ENCODE peak calls at places on chromosome 16, in nine cellular contexts. One of them, this sample, is unnamed.
A peak's percentile ranks its signal among the peaks of the same experiment; 100 is the strongest.

GRCh38 chr16:51524555-51525373 is 373.7 kb upstream of the SALL1 start:
- DNase-seq in tibial nerve: no peak
- DNase-seq in dorsolateral prefrontal cortex: peak; percentile 47
- DNase-seq in body of pancreas: peak; percentile 33
- DNase-seq in cardiac muscle cell: no peak
- DNase-seq in AG10803: peak; percentile 82
- DNase-seq in uterus: no peak
- DNase-seq in A549: peak; percentile 26
- DNase-seq in K562: no peak
- DNase-seq in this sample: no peak

GRCh38 chr16:12178251-12178990 is 201.9 kb downstream of the SNX29 start:
- DNase-seq in tibial nerve: no peak
- DNase-seq in dorsolateral prefrontal cortex: peak; percentile 63
- DNase-seq in body of pancreas: peak; percentile 35
- DNase-seq in cardiac muscle cell: no peak
- DNase-seq in AG10803: peak; percentile 91
- DNase-seq in uterus: peak; percentile 70
- DNase-seq in A549: no peak
- DNase-seq in K562: no peak
- DNase-seq in this sample: no peak

GRCh38 chr16:84141143-84141670 is 3.8 kb downstream of the HSDL1 start:
- DNase-seq in tibial nerve: no peak
- DNase-seq in dorsolateral prefrontal cortex: no peak
- DNase-seq in body of pancreas: no peak
- DNase-seq in cardiac muscle cell: no peak
- DNase-seq in AG10803: no peak
- DNase-seq in uterus: no peak
- DNase-seq in A549: peak; percentile 38
- DNase-seq in K562: no peak
- DNase-seq in this sample: no peak

GRCh38 chr16:73280366-73280765 is 232.4 kb upstream of the ZFHX3 start:
- DNase-seq in tibial nerve: no peak
- DNase-seq in dorsolateral prefrontal cortex: no peak
- DNase-seq in body of pancreas: no peak
- DNase-seq in cardiac muscle cell: no peak
- DNase-seq in AG10803: no peak
- DNase-seq in uterus: no peak
- DNase-seq in A549: no peak
- DNase-seq in K562: no peak
- DNase-seq in this sample: no peak

GRCh38 chr16:15775209-15775608 is 81.6 kb downstream of the MYH11 start:
- DNase-seq in tibial nerve: no peak
- DNase-seq in dorsolateral prefrontal cortex: no peak
- DNase-seq in body of pancreas: no peak
- DNase-seq in cardiac muscle cell: no peak
- DNase-seq in AG10803: no peak
- DNase-seq in uterus: no peak
- DNase-seq in A549: peak; percentile 22
- DNase-seq in K562: no peak
- DNase-seq in this sample: no peak

GRCh38 chr16:85061566-85061965 is 34.0 kb downstream of the KIAA0513 start:
- DNase-seq in tibial nerve: no peak
- DNase-seq in dorsolateral prefrontal cortex: peak; percentile 43
- DNase-seq in body of pancreas: no peak
- DNase-seq in cardiac muscle cell: no peak
- DNase-seq in AG10803: no peak
- DNase-seq in uterus: no peak
- DNase-seq in A549: no peak
- DNase-seq in K562: no peak
- DNase-seq in this sample: no peak

GRCh38 chr16:86929149-86929871 is 351.0 kb downstream of the FOXL1 start:
- DNase-seq in tibial nerve: no peak
- DNase-seq in dorsolateral prefrontal cortex: no peak
- DNase-seq in body of pancreas: no peak
- DNase-seq in cardiac muscle cell: peak; percentile 20
- DNase-seq in AG10803: peak; percentile 69
- DNase-seq in uterus: no peak
- DNase-seq in A549: no peak
- DNase-seq in K562: peak; percentile 60
- DNase-seq in this sample: peak; percentile 66

GRCh38 chr16:89193021-89193575 is 7.2 kb downstream of the SLC22A31 start:
- DNase-seq in tibial nerve: no peak
- DNase-seq in dorsolateral prefrontal cortex: no peak
- DNase-seq in body of pancreas: peak; percentile 19
- DNase-seq in cardiac muscle cell: peak; percentile 74
- DNase-seq in AG10803: peak; percentile 93
- DNase-seq in uterus: no peak
- DNase-seq in A549: no peak
- DNase-seq in K562: peak; percentile 96
- DNase-seq in this sample: no peak

DNA sequence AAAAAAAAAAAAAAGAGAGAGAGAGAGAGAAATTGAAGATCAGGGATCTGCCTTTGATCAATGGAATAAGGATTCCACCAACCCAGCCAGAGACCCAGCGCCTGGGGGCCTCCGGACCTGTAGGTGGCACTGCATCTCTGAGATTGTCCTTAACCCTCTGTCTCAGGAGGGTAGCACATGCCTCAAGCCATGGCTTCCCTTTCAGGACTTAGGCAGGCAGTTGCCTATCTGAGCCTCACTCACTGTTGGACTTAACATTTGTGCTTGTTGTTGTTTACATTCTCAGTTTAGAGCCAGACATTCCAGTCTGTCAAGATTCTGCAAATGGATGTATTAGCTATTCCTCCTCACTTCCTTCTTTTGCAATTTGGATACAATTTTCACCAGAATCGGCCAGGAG is 5.1 kb upstream of the SCNN1B start:
- DNase-seq in tibial nerve: no peak
- DNase-seq in dorsolateral prefrontal cortex: no peak
- DNase-seq in body of pancreas: peak; percentile 41
- DNase-seq in cardiac muscle cell: no peak
- DNase-seq in AG10803: no peak
- DNase-seq in uterus: no peak
- DNase-seq in A549: peak; percentile 43
- DNase-seq in K562: peak; percentile 55
- DNase-seq in this sample: no peak
- TF ChIP-seq CTCF in tibial nerve: no peak
- TF ChIP-seq CTCF in dorsolateral prefrontal cortex: no peak
- TF ChIP-seq CTCF in body of pancreas: peak; percentile 31
- TF ChIP-seq CTCF in cardiac muscle cell: no peak
- TF ChIP-seq CTCF in AG10803: no peak
- TF ChIP-seq CTCF in uterus: no peak
- TF ChIP-seq CTCF in A549: no peak
- TF ChIP-seq CTCF in K562: peak; percentile 44
- TF ChIP-seq CTCF in this sample: no peak

DNA sequence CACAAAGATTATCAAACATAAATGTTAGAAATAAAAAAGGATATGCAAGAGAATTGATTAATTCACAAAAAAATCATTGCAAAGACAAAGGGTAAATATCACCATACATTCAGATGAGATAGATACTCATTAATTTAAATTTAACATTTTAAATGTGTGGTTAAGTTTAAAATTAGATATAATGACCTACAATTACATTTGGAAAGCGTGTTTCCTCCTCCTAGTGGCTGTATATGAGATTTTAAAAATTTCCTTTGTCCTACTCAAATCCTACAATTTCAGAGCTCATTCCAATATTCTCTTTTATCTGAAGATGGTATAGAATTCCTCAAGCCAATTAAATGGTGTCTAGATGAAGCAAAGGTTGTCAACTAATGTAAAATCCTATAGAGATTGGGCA is 169.2 kb upstream of the CDH8 start:
- DNase-seq in tibial nerve: no peak
- DNase-seq in dorsolateral prefrontal cortex: no peak
- DNase-seq in body of pancreas: no peak
- DNase-seq in cardiac muscle cell: no peak
- DNase-seq in AG10803: no peak
- DNase-seq in uterus: no peak
- DNase-seq in A549: no peak
- DNase-seq in K562: no peak
- DNase-seq in this sample: no peak
- TF ChIP-seq CTCF in tibial nerve: no peak
- TF ChIP-seq CTCF in dorsolateral prefrontal cortex: peak; percentile 16
- TF ChIP-seq CTCF in body of pancreas: no peak
- TF ChIP-seq CTCF in cardiac muscle cell: no peak
- TF ChIP-seq CTCF in AG10803: no peak
- TF ChIP-seq CTCF in uterus: no peak
- TF ChIP-seq CTCF in A549: no peak
- TF ChIP-seq CTCF in K562: no peak
- TF ChIP-seq CTCF in this sample: peak; percentile 53

GRCh38 chr16:30557397-30557949 is 701 bp downstream of the ZNF764 start:
- DNase-seq in tibial nerve: no peak
- DNase-seq in dorsolateral prefrontal cortex: no peak
- DNase-seq in body of pancreas: no peak
- DNase-seq in cardiac muscle cell: no peak
- DNase-seq in AG10803: no peak
- DNase-seq in uterus: peak; percentile 40
- DNase-seq in A549: no peak
- DNase-seq in K562: no peak
- DNase-seq in this sample: peak; percentile 17

GRCh38 chr16:30555848-30556473 is 2.2 kb downstream of the ZNF764 start:
- DNase-seq in tibial nerve: no peak
- DNase-seq in dorsolateral prefrontal cortex: no peak
- DNase-seq in body of pancreas: no peak
- DNase-seq in cardiac muscle cell: no peak
- DNase-seq in AG10803: no peak
- DNase-seq in uterus: no peak
- DNase-seq in A549: no peak
- DNase-seq in K562: no peak
- DNase-seq in this sample: no peak

GRCh38 chr16:30558789-30559377 is 709 bp upstream of the ZNF764 start:
- DNase-seq in tibial nerve: no peak
- DNase-seq in dorsolateral prefrontal cortex: no peak
- DNase-seq in body of pancreas: no peak
- DNase-seq in cardiac muscle cell: no peak
- DNase-seq in AG10803: no peak
- DNase-seq in uterus: no peak
- DNase-seq in A549: no peak
- DNase-seq in K562: no peak
- DNase-seq in this sample: no peak

GRCh38 chr16:30559690-30560089 is 1.5 kb upstream of the ZNF764 start:
- DNase-seq in tibial nerve: no peak
- DNase-seq in dorsolateral prefrontal cortex: no peak
- DNase-seq in body of pancreas: no peak
- DNase-seq in cardiac muscle cell: no peak
- DNase-seq in AG10803: no peak
- DNase-seq in uterus: no peak
- DNase-seq in A549: no peak
- DNase-seq in K562: no peak
- DNase-seq in this sample: no peak

DNA sequence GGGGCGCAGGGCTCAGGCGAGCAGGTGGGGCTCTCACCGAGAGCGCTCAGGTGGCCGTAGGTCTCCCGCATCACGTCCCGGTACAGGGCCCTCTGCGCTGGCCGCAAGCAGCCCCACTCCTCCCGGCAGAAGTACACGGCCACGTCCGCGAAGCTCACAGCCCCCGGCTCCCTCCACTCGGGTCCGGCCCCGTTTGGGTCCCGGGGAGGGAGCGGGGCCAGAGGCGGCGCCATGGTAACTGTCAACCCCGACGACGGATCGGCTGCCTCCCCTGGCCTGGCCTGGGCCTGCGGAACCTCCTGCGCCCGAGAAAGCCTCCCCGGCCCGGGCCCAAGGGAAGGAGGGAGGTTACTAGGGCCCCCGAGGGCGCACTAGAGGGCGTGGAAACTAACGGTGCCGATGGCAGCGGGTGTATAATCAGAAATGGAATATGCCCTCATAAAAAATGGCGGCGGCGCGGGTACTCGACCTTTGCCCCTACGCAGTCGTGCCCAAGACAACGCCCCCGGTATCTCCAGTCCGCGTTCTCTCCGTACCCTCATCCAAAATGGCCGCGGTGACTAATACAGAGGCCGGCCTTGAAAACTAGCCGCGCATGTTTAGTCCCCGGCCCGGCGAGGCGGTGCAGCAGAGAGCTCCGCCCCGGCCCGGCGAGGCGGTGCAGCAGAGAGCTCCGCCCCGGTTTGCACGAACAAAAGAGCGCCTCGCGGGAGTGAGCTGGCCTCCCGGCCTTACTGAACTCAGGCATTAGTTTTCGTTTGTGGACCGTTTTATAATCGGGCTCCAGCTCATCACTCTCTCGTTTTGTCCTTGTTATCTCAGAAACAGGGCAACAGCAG is at the start of gene ZNF764:
- DNase-seq in tibial nerve: peak; percentile 97
- DNase-seq in dorsolateral prefrontal cortex: peak; percentile 99
- DNase-seq in body of pancreas: peak; percentile 99
- DNase-seq in cardiac muscle cell: peak; percentile 96
- DNase-seq in AG10803: peak; percentile 97
- DNase-seq in uterus: peak; percentile 98
- DNase-seq in A549: peak; percentile 96
- DNase-seq in K562: peak; percentile 84
- DNase-seq in this sample: peak; percentile 92
- TF ChIP-seq CTCF in tibial nerve: peak; percentile 9
- TF ChIP-seq CTCF in dorsolateral prefrontal cortex: peak; percentile 32
- TF ChIP-seq CTCF in body of pancreas: peak; percentile 31
- TF ChIP-seq CTCF in cardiac muscle cell: no peak
- TF ChIP-seq CTCF in AG10803: no peak
- TF ChIP-seq CTCF in uterus: no peak
- TF ChIP-seq CTCF in A549: no peak
- TF ChIP-seq CTCF in K562: no peak
- TF ChIP-seq CTCF in this sample: no peak

GRCh38 chr16:49698931-49699715 is 156.8 kb downstream of the ZNF423 start:
- DNase-seq in tibial nerve: peak; percentile 61
- DNase-seq in dorsolateral prefrontal cortex: no peak
- DNase-seq in body of pancreas: no peak
- DNase-seq in cardiac muscle cell: no peak
- DNase-seq in AG10803: no peak
- DNase-seq in uterus: peak; percentile 66
- DNase-seq in A549: no peak
- DNase-seq in K562: no peak
- DNase-seq in this sample: no peak

GRCh38 chr16:49700222-49700927 is 155.5 kb downstream of the ZNF423 start:
- DNase-seq in tibial nerve: no peak
- DNase-seq in dorsolateral prefrontal cortex: no peak
- DNase-seq in body of pancreas: peak; percentile 15
- DNase-seq in cardiac muscle cell: no peak
- DNase-seq in AG10803: no peak
- DNase-seq in uterus: peak; percentile 75
- DNase-seq in A549: no peak
- DNase-seq in K562: no peak
- DNase-seq in this sample: no peak

GRCh38 chr16:49700928-49701685 is 154.8 kb downstream of the ZNF423 start:
- DNase-seq in tibial nerve: no peak
- DNase-seq in dorsolateral prefrontal cortex: no peak
- DNase-seq in body of pancreas: no peak
- DNase-seq in cardiac muscle cell: peak; percentile 52
- DNase-seq in AG10803: no peak
- DNase-seq in uterus: no peak
- DNase-seq in A549: no peak
- DNase-seq in K562: no peak
- DNase-seq in this sample: no peak

GRCh38 chr16:49698416-49698815 is 157.5 kb downstream of the ZNF423 start:
- DNase-seq in tibial nerve: no peak
- DNase-seq in dorsolateral prefrontal cortex: no peak
- DNase-seq in body of pancreas: no peak
- DNase-seq in cardiac muscle cell: peak; percentile 80
- DNase-seq in AG10803: no peak
- DNase-seq in uterus: peak; percentile 33
- DNase-seq in A549: no peak
- DNase-seq in K562: peak; percentile 48
- DNase-seq in this sample: peak; percentile 57

DNA sequence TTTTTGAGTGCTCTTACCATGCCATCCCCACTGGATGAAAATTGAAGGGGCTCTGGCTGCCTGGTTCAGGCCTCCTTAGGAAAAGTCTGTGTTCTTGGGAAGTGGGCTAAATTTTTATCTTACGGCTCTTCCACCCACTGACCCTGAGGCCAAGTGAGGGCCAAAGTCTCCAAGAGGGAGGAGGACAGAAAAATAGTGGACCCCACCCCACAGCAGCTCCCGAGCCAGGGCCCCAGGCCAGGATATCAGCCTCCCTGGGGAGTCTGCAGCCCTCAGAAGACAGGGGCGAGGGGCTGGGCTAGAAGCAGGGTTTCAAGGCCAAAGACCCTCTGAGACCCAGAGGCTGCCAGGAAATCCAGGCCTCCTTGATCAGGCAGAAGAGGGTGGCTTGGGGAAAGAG is 156.2 kb downstream of the ZNF423 start:
- DNase-seq in tibial nerve: no peak
- DNase-seq in dorsolateral prefrontal cortex: no peak
- DNase-seq in body of pancreas: no peak
- DNase-seq in cardiac muscle cell: no peak
- DNase-seq in AG10803: no peak
- DNase-seq in uterus: peak; percentile 37
- DNase-seq in A549: no peak
- DNase-seq in K562: no peak
- DNase-seq in this sample: no peak
- TF ChIP-seq CTCF in tibial nerve: no peak
- TF ChIP-seq CTCF in dorsolateral prefrontal cortex: no peak
- TF ChIP-seq CTCF in body of pancreas: no peak
- TF ChIP-seq CTCF in cardiac muscle cell: no peak
- TF ChIP-seq CTCF in AG10803: no peak
- TF ChIP-seq CTCF in uterus: no peak
- TF ChIP-seq CTCF in A549: no peak
- TF ChIP-seq CTCF in K562: no peak
- TF ChIP-seq CTCF in this sample: no peak

This sample was measured in endothelial cell.